ENCODE peak calls at places on chromosomes 4 and X, in eight cellular contexts. J is fibroblast of the aortic adventitia; M is CD4-positive, alpha-beta T cell; X is stimulated activated CD8-positive, alpha-beta memory T cell treated with anti-CD3 and anti-CD28 coated beads, Interleukin-4, amount 100 ng/mL, for 24 hours; U is stimulated activated CD4-positive, alpha-beta T cell treated with anti-CD3 and anti-CD28 coated beads, Interleukin-15, amount 100 ng/mL, for 1 hour; N is HCT116; O is left cardiac atrium; P is cardiac muscle cell. F is an unnamed sample.
A peak's percentile ranks its signal among the peaks of the same experiment; 100 is the strongest.

GRCh38 chr4:105586638-105587328 is 34.4 kb downstream of the ARHGEF38 start:
- DNase-seq in J (no peak), M (no peak), X (no peak), U (no peak), N (no peak), O (no peak), P (no peak), F (no peak)

GRCh38 chr4:40053161-40053560 is 3.5 kb upstream of the N4BP2 start:
- DNase-seq in J (no peak), M (no peak), X (no peak), U (no peak), N (no peak), O (no peak), P (no peak), F (no peak)

GRCh38 chr4:42579903-42580302 is 77.0 kb downstream of the ATP8A1 start:
- DNase-seq in J (no peak), M (no peak), X (no peak), U (no peak), N (no peak), O (no peak), P (no peak), F (no peak)

GRCh38 chrX:108347800-108348199 is 90.4 kb downstream of the COL4A6 start:
- DNase-seq in J (no peak), M (no peak), X (no peak), U (no peak), N (no peak), O (no peak), P (peak; percentile 7), F (no peak)

GRCh38 chr4:137664055-137664405 is 131.7 kb upstream of the PCDH18 start:
- DNase-seq in J (peak; percentile 89), M (no peak), X (no peak), U (no peak), N (no peak), O (no peak), P (no peak), F (no peak)

GRCh38 chr4:120921456-120922389 is 803 bp downstream of the PRDM5 start:
- DNase-seq in J (peak; percentile 75), M (peak; percentile 10), X (peak; percentile 7), U (no peak), N (no peak), O (peak; percentile 90), P (peak; percentile 71), F (peak; percentile 13)

GRCh38 chr4:67483868-67484602 is 61.3 kb downstream of the CENPC start:
- DNase-seq in J (no peak), M (no peak), X (no peak), U (no peak), N (no peak), O (no peak), P (no peak), F (no peak)

GRCh38 chr4:78732332-78733104 is 43.6 kb upstream of the BMP2K start:
- DNase-seq in J (no peak), M (no peak), X (no peak), U (no peak), N (no peak), O (no peak), P (no peak), F (no peak)

GRCh38 chr4:67674098-67674497 is 26.9 kb downstream of the UBA6 start:
- DNase-seq in J (no peak), M (no peak), X (no peak), U (no peak), N (no peak), O (no peak), P (no peak), F (no peak)

GRCh38 chr4:102759835-102760644 is 728 bp downstream of the MANBA start:
- DNase-seq in J (peak; percentile 54), M (peak; percentile 1), X (no peak), U (no peak), N (no peak), O (no peak), P (peak; percentile 27), F (peak; percentile 18)

GRCh38 chr4:127261476-127261875 is 371.3 kb upstream of the INTU start:
- DNase-seq in J (no peak), M (no peak), X (no peak), U (no peak), N (no peak), O (no peak), P (no peak), F (no peak)

GRCh38 chr4:7763788-7764187 is 175.9 kb downstream of the AFAP1 start:
- DNase-seq in J (no peak), M (no peak), X (no peak), U (no peak), N (no peak), O (peak; percentile 15), P (no peak), F (no peak)

F was measured in effector memory CD8-positive, alpha-beta T cell.